ENCODE peak calls at places on chromosomes 11 and 22, in six cellular contexts. F is neuronal stem cell, J is mesendoderm, M is mesenchymal stem cell, O is IMR-90, T is H1. Z is an unnamed sample.

GRCh38 chr11:101797335-101797734 is 117.5 kb upstream of the CEP126 start:
- DNase-seq in F (no peak), J (no peak), M (no peak), O (peak; percentile 70), T (no peak), Z (no peak)

GRCh38 chr11:46808804-46809431 is 37.2 kb downstream of the CKAP5 start:
- DNase-seq in F (no peak), J (peak; percentile 38), M (peak; percentile 52), O (peak; percentile 49), T (no peak), Z (peak; percentile 64)

GRCh38 chr11:107017433-107018227 is 646 bp downstream of the GUCY1A2 start:
- DNase-seq in F (peak; percentile 61), J (peak; percentile 88), M (peak; percentile 54), O (no peak), T (peak; percentile 88), Z (peak; percentile 11)

GRCh38 chr11:78860720-78861422 is 286.2 kb upstream of the NARS2 start:
- DNase-seq in F (peak; percentile 27), J (peak; percentile 56), M (peak; percentile 44), O (peak; percentile 35), T (peak; percentile 68), Z (no peak)

GRCh38 chr11:66981976-66982578 is 7.0 kb downstream of the C11orf86 start:
- DNase-seq in F (no peak), J (no peak), M (peak; percentile 92), O (peak; percentile 91), T (no peak), Z (peak; percentile 16)

GRCh38 chr11:79492008-79492407 is 51.2 kb upstream of the TENM4 start:
- DNase-seq in F (no peak), J (no peak), M (no peak), O (no peak), T (no peak), Z (no peak)

GRCh38 chr11:120149246-120149645 is 11.3 kb upstream of the TRIM29 start:
- DNase-seq in F (no peak), J (no peak), M (no peak), O (no peak), T (no peak), Z (no peak)

GRCh38 chr11:62601114-62601363 is 626 bp downstream of the MTA2 start:
- DNase-seq in F (no peak), J (no peak), M (peak; percentile 43), O (no peak), T (no peak), Z (no peak)

GRCh38 chr11:78432058-78432515 is 14.5 kb upstream of the GAB2 start:
- DNase-seq in F (no peak), J (peak; percentile 35), M (no peak), O (no peak), T (no peak), Z (no peak)

GRCh38 chr22:23278883-23279675 is 98.8 kb downstream of the BCR start:
- DNase-seq in F (no peak), J (no peak), M (no peak), O (no peak), T (no peak), Z (no peak)

GRCh38 chr22:44399906-44400762 is 87.4 kb upstream of the SHISAL1 start:
- DNase-seq in F (no peak), J (no peak), M (no peak), O (no peak), T (peak; percentile 42), Z (no peak)

GRCh38 chr22:31627223-31627731 is 34.7 kb downstream of the PISD start:
- DNase-seq in F (no peak), J (no peak), M (no peak), O (no peak), T (no peak), Z (no peak)

GRCh38 chr11:114400222-114400973 is at the start of the genes C11orf71 and RBM7:
- DNase-seq in F (peak; percentile 94), J (peak; percentile 99), M (peak; percentile 99), O (peak; percentile 99), T (peak; percentile 95), Z (peak; percentile 100)

GRCh38 chr11:114400974-114401223 is 433 bp downstream of the RBM7 start:
- DNase-seq in F (no peak), J (no peak), M (no peak), O (no peak), T (no peak), Z (no peak)

GRCh38 chr11:114398303-114398920 is 1.9 kb downstream of the C11orf71 start:
- DNase-seq in F (no peak), J (no peak), M (peak; percentile 32), O (no peak), T (no peak), Z (no peak)

GRCh38 chr11:114399490-114399889 is 821 bp downstream of the C11orf71 start:
- DNase-seq in F (no peak), J (no peak), M (no peak), O (no peak), T (no peak), Z (no peak)

DNA sequence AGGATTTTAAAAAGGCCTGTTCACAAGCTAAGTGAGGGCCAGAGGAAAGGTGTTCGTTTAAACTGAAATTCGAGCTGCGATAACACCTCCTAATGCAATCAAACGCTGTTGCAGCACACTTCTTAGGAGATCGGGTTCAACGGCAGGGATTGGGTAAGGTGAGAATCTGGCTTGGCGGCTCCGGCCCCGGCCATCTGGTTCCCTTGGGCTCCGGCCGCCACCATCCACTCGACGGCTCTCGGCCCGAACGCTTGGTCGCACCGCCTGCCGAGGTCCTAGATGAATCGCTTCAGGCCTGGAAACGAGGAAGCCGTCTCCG is 449 bp downstream of the C11orf71 start:
- DNase-seq in F (no peak), J (peak; percentile 92), M (no peak), O (no peak), T (no peak), Z (no peak)
- H2BK120ac ChIP-seq in F (no peak overlapping the region), J (peak overlapping the region; percentile 56), M (peak overlapping the region; percentile 55), O (peak overlapping the region; percentile 86), T (peak overlapping the region; percentile 99), Z (peak overlapping the region; percentile 71)

GRCh38 chr11:15115686-15116085 is 963 bp downstream of the INSC start:
- DNase-seq in F (no peak), J (no peak), M (no peak), O (no peak), T (no peak), Z (no peak)

GRCh38 chr11:15111215-15111614 is 3.5 kb upstream of the INSC start:
- DNase-seq in F (no peak), J (no peak), M (no peak), O (no peak), T (no peak), Z (no peak)

GRCh38 chr11:15113381-15113780 is 1.3 kb upstream of the INSC start:
- DNase-seq in F (no peak), J (no peak), M (no peak), O (no peak), T (no peak), Z (no peak)

GRCh38 chr11:15117751-15118150 is 3.0 kb downstream of the INSC start:
- DNase-seq in F (no peak), J (no peak), M (no peak), O (no peak), T (no peak), Z (no peak)

DNA sequence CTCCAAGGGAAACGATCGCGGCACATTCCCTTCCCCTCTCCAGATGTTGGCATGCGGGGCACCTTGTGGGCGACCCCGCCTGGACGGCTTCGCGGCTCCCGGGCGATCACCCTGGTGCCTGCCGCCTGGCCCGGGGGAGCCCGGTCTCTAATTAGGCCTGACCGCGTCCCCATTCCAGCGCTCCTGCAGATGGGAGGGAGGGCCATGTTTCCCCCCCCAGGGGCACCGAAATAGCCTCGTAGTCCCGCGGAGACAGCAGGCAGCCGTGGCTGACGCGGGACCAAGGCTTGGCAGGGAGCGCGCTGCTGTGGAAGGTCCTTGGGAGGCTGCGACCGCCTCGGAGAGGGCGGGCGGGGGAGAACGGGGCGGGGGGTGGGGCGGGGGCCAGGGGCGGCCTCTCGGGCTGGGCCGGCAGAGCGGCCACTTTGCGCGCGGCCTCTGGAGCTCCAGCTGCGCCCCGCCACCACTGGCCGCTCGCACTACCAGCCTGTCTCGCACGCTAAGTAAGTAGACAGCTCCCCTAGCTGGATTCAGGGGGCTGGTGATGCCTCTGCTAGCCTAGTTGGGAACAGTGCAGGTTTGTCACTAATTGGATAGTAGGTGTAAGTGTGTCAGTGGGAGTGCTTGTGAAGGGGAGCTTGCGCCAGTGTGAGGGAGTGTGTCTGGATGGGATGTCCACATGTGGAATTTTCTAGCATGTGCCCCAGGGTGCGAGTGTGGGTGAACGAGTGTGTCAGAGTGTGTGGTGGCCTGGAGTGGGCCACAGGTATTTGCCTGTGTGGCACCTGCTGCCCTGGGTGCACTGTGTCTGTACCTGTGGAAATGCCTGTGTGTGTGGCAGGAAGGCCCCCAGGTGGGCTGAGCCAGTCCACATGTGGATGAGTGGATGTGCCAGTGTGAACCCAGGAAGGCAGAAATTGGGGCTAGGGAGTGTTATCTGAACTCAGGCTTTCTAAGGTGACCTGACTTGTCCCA is at the start of gene INSC:
- DNase-seq in F (peak; percentile 29), J (peak; percentile 33), M (peak; percentile 68), O (peak; percentile 8), T (peak; percentile 58), Z (no peak)
- H3K4me3 ChIP-seq in F (peak within 1 kb of the TSS; percentile 80), J (no peak within 1 kb of the TSS), M (peak within 1 kb of the TSS; percentile 60), O (peak within 1 kb of the TSS; percentile 28), T (peak within 1 kb of the TSS; percentile 31), Z (peak within 1 kb of the TSS; percentile 34)

GRCh38 chr11:96388891-96389603 is 665 bp downstream of the CCDC82 start:
- DNase-seq in F (no peak), J (peak; percentile 84), M (peak; percentile 78), O (no peak), T (no peak), Z (no peak)
- H2BK120ac ChIP-seq in F (peak overlapping the region; percentile 28), J (no peak overlapping the region), M (peak overlapping the region; percentile 21), O (peak overlapping the region; percentile 20), T (no peak overlapping the region), Z (peak overlapping the region; percentile 10)

GRCh38 chr22:26430600-26430999 is 1.5 kb downstream of the ASPHD2 start:
- DNase-seq in F (no peak), J (no peak), M (no peak), O (no peak), T (no peak), Z (no peak)

GRCh38 chr22:26433805-26434204 is 4.7 kb downstream of the ASPHD2 start:
- DNase-seq in F (no peak), J (no peak), M (no peak), O (no peak), T (no peak), Z (no peak)

GRCh38 chr22:26429458-26430238 is 588 bp downstream of the ASPHD2 start:
- DNase-seq in F (no peak), J (no peak), M (no peak), O (no peak), T (no peak), Z (peak; percentile 74)

GRCh38 chr22:26432619-26433311 is 3.7 kb downstream of the ASPHD2 start:
- DNase-seq in F (no peak), J (no peak), M (no peak), O (no peak), T (no peak), Z (no peak)

DNA sequence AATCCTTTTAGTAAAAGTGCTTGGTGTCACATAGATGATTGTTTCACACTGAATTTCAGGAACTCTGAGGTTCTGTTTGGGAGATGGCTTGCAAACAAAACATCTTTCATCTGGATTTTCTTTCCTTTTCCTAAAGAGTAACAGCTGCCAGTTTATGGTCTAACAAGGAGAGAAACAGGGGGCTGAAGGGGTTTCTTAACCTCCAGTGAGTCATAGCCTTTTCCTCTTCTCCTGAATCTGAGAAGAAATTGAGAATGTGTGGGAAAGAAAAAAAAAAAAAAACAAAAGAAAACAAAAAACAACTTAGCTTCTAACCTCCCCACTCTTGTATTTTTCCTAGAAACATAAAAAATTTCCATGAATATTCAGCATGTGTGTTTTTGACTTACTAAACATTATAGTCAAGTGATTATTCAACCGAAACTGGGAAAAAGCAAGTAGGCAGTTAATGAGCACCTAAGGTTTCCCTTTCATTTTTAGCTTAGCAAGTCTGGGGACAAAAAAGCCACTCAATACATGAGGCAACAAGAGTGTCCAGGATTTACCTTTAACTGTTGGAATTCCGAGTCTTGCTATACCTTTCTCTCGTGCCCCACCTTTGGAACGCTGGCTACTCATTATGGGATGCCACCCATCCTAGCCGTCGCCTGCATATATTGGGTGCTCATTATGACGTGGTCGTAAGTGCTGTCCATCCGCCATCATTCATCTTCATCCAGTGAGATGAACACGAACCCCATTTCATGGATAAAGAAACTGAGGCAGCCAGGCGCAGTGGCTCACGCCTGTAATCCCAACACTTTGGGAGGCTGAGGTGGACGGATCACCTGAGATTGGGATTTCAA is 2.3 kb downstream of the ASPHD2 start:
- DNase-seq in F (no peak), J (no peak), M (peak; percentile 22), O (no peak), T (no peak), Z (no peak)
- H3K4me3 ChIP-seq in F (peak overlapping the region; percentile 58), J (no peak overlapping the region), M (no peak overlapping the region), O (no peak overlapping the region), T (no peak overlapping the region), Z (no peak overlapping the region)